ENCODE peak calls at places on chromosomes 12 and 14, in nine cellular contexts. Z, K, Q, O, T, V, Y, A and P are unnamed samples.

GRCh38 chr14:31159682-31160296 is 47.8 kb downstream of the HECTD1 start:
- DNase-seq in Z (no peak), K (no peak), Q (no peak), O (no peak), T (no peak), V (no peak), Y (peak; percentile 34), A (no peak), P (no peak)

GRCh38 chr14:100862277-100862676 is 36.4 kb downstream of the MEG3 start:
- DNase-seq in Z (no peak), K (no peak), Q (no peak), O (no peak), T (no peak), V (no peak), Y (peak; percentile 29), A (no peak), P (no peak)

GRCh38 chr12:32877670-32878459 is 18.7 kb downstream of the PKP2 start:
- DNase-seq in Z (no peak), K (no peak), Q (no peak), O (peak; percentile 19), T (no peak), V (no peak), Y (peak; percentile 44), A (no peak), P (no peak)

GRCh38 chr12:31277081-31277480 is 48.9 kb downstream of the SINHCAF start:
- DNase-seq in Z (no peak), K (no peak), Q (no peak), O (no peak), T (no peak), V (no peak), Y (no peak), A (no peak), P (no peak)

GRCh38 chr14:24196071-24197061 is 1.1 kb upstream of the TM9SF1 start:
- DNase-seq in Z (no peak), K (peak; percentile 50), Q (no peak), O (peak; percentile 75), T (peak; percentile 81), V (peak; percentile 37), Y (peak; percentile 35), A (no peak), P (no peak)

GRCh38 chr14:94036328-94037167 is 10.4 kb downstream of the OTUB2 start:
- DNase-seq in Z (peak; percentile 18), K (peak; percentile 90), Q (peak; percentile 64), O (peak; percentile 80), T (peak; percentile 95), V (peak; percentile 13), Y (peak; percentile 78), A (peak; percentile 70), P (peak; percentile 44)

GRCh38 chr12:122082621-122083356 is 4.2 kb downstream of the MLXIP start:
- DNase-seq in Z (no peak), K (peak; percentile 40), Q (no peak), O (peak; percentile 34), T (no peak), V (no peak), Y (no peak), A (no peak), P (no peak)

GRCh38 chr12:107351716-107352115 is 258.4 kb upstream of the CRY1 start:
- DNase-seq in Z (no peak), K (no peak), Q (no peak), O (no peak), T (no peak), V (no peak), Y (no peak), A (no peak), P (no peak)

GRCh38 chr12:27456618-27457017 is 10.1 kb downstream of the SMCO2 start:
- DNase-seq in Z (no peak), K (no peak), Q (no peak), O (no peak), T (no peak), V (no peak), Y (no peak), A (no peak), P (no peak)

GRCh38 chr14:73696466-73697390 is 17.5 kb downstream of the PNMA1 start:
- DNase-seq in Z (no peak), K (no peak), Q (no peak), O (peak; percentile 87), T (no peak), V (no peak), Y (no peak), A (no peak), P (no peak)

GRCh38 chr12:119786539-119786938 is 90.6 kb downstream of the CIT start:
- DNase-seq in Z (no peak), K (no peak), Q (no peak), O (no peak), T (peak; percentile 64), V (no peak), Y (no peak), A (no peak), P (no peak)

GRCh38 chr14:86799244-86799647 is 1193.7 kb downstream of the GALC start:
- DNase-seq in Z (no peak), K (no peak), Q (peak; percentile 6), O (no peak), T (no peak), V (no peak), Y (peak; percentile 93), A (no peak), P (no peak)

GRCh38 chr14:65732112-65732511 is 319.6 kb downstream of the FUT8 start:
- DNase-seq in Z (no peak), K (no peak), Q (no peak), O (peak; percentile 71), T (no peak), V (no peak), Y (peak; percentile 11), A (no peak), P (no peak)